ENCODE peak calls at places on chromosome 9, in six cellular contexts. S is sigmoid colon, I is transverse colon, N is adrenal gland, A is HCT116, E is A549. D is an unnamed sample.

GRCh38 chr9:100229561-100229960 is 123.2 kb downstream of the TEX10 start:
- DNase-seq in N (no peak), S (no peak), I (no peak), E (no peak), A (no peak), D (no peak)

GRCh38 chr9:115328677-115329076 is 210.7 kb upstream of the TNC start:
- DNase-seq in N (no peak), I (no peak), S (no peak), E (no peak), A (no peak), D (no peak)

GRCh38 chr9:22241024-22241423 is 205.6 kb upstream of the DMRTA1 start:
- DNase-seq in I (no peak), N (no peak), S (no peak), E (no peak), A (no peak), D (no peak)

GRCh38 chr9:22815246-22815645 is 368.6 kb downstream of the DMRTA1 start:
- DNase-seq in E (no peak), N (no peak), I (no peak), A (no peak), S (no peak), D (no peak)

GRCh38 chr9:19255112-19255511 is 24.6 kb downstream of the DENND4C start:
- DNase-seq in S (no peak), E (no peak), I (no peak), A (no peak), N (no peak), D (no peak)

GRCh38 chr9:75071530-75072122 is 16.3 kb downstream of the NMRK1 start:
- DNase-seq in A (peak), N (no peak), E (no peak), S (no peak), I (peak), D (peak)

GRCh38 chr9:120184266-120184665 is 395.7 kb downstream of the CDK5RAP2 start:
- DNase-seq in A (no peak), S (no peak), E (no peak), N (no peak), I (no peak), D (no peak)

GRCh38 chr9:121598167-121599000 is 53.0 kb upstream of the DAB2IP start:
- DNase-seq in S (peak), I (peak), A (peak), E (no peak), N (peak), D (peak)

GRCh38 chr9:123960366-123960765 is 30.4 kb upstream of the DENND1A start:
- DNase-seq in N (no peak), E (no peak), S (no peak), A (no peak), I (no peak), D (no peak)

GRCh38 chr9:74824654-74825053 is 63.1 kb downstream of the TRPM6 start:
- DNase-seq in N (peak), E (peak), I (peak), A (no peak), S (no peak), D (no peak)

GRCh38 chr9:75649060-75649459 is 241.4 kb upstream of the PCSK5 start:
- DNase-seq in I (no peak), N (no peak), A (no peak), E (no peak), S (no peak), D (no peak)

GRCh38 chr9:9102295-9102694 is 1302.7 kb upstream of the DMAC1 start:
- DNase-seq in S (no peak), E (no peak), N (no peak), I (no peak), A (no peak), D (no peak)

GRCh38 chr9:4305065-4305481 is 5.2 kb upstream of the GLIS3 start:
- DNase-seq in A (no peak), I (no peak), N (no peak), S (no peak), E (no peak), D (no peak)

GRCh38 chr9:137786511-137786920 is 91.1 kb upstream of the CACNA1B start:
- DNase-seq in S (peak), I (no peak), E (no peak), A (no peak), N (no peak), D (no peak)

GRCh38 chr9:13269589-13270452 is 9.7 kb downstream of the MPDZ start:
- DNase-seq in E (no peak), S (no peak), N (no peak), I (no peak), A (no peak), D (no peak)

GRCh38 chr9:134571326-134571871 is 70.2 kb upstream of the COL5A1 start:
- DNase-seq in S (peak), I (no peak), N (no peak), E (no peak), A (no peak), D (peak)

GRCh38 chr9:16725066-16725465 is 145.4 kb downstream of the BNC2 start:
- DNase-seq in I (no peak), N (no peak), S (no peak), A (no peak), E (no peak), D (no peak)

GRCh38 chr9:16726718-16727451 is 143.6 kb downstream of the BNC2 start:
- DNase-seq in S (peak), E (peak), I (peak), N (peak), A (no peak), D (no peak)

GRCh38 chr9:16727452-16728127 is 142.9 kb downstream of the BNC2 start:
- DNase-seq in E (no peak), N (no peak), I (no peak), S (no peak), A (no peak), D (no peak)

GRCh38 chr9:16728128-16728505 is 142.4 kb downstream of the BNC2 start:
- DNase-seq in E (no peak), S (no peak), I (no peak), N (no peak), A (no peak), D (no peak)

GRCh38 chr9:16726023-16726422 is 144.4 kb downstream of the BNC2 start:
- DNase-seq in S (no peak), E (peak), N (no peak), A (no peak), I (no peak), D (no peak)
- H3K4me3 ChIP-seq in S (peak), E (peak), N (no peak), A (no peak), I (peak), D (no peak)

DNA sequence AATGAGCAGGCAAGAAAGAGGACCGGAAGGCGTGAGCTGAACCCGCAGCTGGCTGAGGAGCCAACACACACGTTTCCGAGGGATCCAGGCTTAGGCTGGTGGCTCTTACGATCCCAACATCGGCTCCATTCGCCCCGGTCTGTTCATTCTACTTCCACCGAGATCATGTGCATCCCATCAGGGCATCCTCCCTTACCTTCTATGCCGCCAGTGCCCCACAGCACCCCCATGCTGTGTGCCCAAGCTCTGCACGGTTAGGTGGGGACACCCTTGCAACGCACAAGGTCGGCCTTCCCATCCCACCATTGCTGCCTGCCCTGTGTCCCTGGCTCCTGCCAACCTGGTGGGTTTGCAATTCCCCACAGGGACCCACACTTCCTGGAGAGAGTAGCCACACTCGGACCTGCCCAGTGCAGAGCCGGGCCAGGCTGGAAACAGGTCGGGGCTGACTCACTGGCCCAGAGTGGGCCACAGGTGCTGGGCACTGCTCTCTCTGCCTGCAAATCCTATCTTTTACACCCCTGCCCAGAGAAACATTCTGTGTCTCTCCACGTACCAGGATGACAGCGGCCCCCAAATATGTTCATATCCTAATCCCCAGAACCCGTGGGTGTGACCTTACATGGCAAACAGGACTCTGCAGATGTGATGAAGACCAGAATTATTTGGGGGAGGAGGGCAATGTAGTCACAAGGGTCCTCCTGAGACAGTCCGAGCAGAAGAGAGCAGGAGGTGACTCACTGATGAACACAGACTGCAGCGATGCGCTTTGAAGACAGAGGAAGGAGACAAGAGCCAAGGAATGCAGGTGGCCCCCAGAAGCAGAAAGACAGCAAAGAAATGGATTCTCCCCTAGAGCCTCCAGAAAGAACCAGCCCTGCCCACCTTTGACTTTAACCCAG is 182.2 kb downstream of the AUH start:
- DNase-seq in N (no peak), I (peak), S (no peak), E (no peak), A (no peak), D (no peak)
- TF ChIP-seq POLR2A in N (no peak), I (no peak), S (no peak), E (no peak), A (no peak), D (no peak)

GRCh38 chr9:112075009-112075378 is 100.1 kb downstream of the SUSD1 start:
- DNase-seq in N (no peak), I (no peak), S (no peak), A (no peak), E (no peak), D (no peak)
- TF ChIP-seq CTCF in N (peak), I (peak), S (no peak), A (no peak), E (no peak), D (no peak)

GRCh38 chr9:131539223-131539923 is 6.0 kb upstream of the PRRT1B start:
- DNase-seq in A (no peak), I (no peak), S (no peak), N (no peak), E (no peak), D (no peak)

GRCh38 chr9:131545786-131546335 is 538 bp downstream of the PRRT1B start:
- DNase-seq in S (no peak), E (no peak), A (no peak), N (no peak), I (no peak), D (no peak)

GRCh38 chr9:131546336-131547084 is 1.2 kb downstream of the PRRT1B start:
- DNase-seq in I (no peak), A (no peak), N (no peak), E (no peak), S (no peak), D (no peak)

GRCh38 chr9:131543141-131543540 is 2.2 kb upstream of the PRRT1B start:
- DNase-seq in N (no peak), I (no peak), S (no peak), E (no peak), A (no peak), D (no peak)

GRCh38 chr9:131545003-131545785 is at the start of gene PRRT1B:
- DNase-seq in S (no peak), I (peak), E (peak), A (no peak), N (no peak), D (no peak)
- H3K4me3 ChIP-seq in S (peak), I (peak), E (peak), A (peak), N (no peak), D (no peak)

GRCh38 chr9:37001461-37001860 is 32.6 kb downstream of the PAX5 start:
- DNase-seq in A (no peak), I (no peak), S (no peak), E (no peak), N (no peak), D (no peak)

GRCh38 chr9:36999728-37000333 is 34.2 kb downstream of the PAX5 start:
- DNase-seq in S (no peak), I (no peak), E (no peak), N (no peak), A (no peak), D (no peak)

GRCh38 chr9:37002036-37002412 is 32.0 kb downstream of the PAX5 start:
- DNase-seq in E (no peak), N (no peak), S (no peak), A (no peak), I (no peak), D (no peak)

GRCh38 chr9:37004424-37004935 is 29.6 kb downstream of the PAX5 start:
- DNase-seq in E (no peak), N (no peak), I (no peak), S (no peak), A (no peak), D (no peak)

DNA sequence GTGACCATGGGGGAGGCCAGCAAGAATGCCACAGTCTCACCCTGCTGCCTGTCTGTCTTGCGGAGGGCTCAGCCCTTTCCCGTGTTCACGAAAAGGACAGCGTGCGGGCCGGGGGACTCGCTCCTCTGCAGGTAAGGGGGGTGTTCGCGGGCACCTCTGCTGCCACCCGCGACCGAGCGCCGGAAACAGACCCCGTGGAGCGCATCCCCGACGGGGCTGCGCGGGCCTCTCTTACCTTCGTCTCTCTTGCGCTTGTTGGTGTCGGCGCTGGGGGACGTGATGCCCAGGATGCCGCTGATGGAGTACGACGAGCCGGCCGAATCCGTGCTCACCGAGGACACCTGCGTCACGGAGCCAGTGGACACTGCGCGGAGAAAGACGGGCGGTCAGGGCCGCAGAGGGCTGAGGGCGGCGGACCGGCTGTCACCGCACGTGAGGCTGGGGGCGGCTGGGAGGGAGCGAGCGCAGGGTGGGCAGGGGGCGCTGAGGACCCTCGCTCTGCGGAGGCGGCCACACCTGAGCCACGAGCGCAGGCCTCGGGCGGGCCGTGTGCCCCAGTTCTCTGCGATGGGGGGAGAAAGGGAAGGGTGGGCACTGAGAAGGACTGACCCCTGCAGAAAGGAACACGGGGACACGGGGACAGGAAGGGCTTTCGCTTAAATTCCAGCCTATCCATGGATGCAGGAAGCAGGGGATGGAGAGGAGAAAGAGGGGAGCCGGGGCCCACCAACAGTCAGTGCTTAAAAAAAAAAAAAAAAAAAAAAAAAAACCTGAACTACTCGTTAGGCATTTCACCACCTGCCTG is 31.5 kb downstream of the PAX5 start:
- DNase-seq in N (no peak), A (no peak), E (no peak), S (no peak), I (no peak), D (no peak)
- TF ChIP-seq POLR2A in N (no peak), A (no peak), E (no peak), S (no peak), I (no peak), D (no peak)

DNA sequence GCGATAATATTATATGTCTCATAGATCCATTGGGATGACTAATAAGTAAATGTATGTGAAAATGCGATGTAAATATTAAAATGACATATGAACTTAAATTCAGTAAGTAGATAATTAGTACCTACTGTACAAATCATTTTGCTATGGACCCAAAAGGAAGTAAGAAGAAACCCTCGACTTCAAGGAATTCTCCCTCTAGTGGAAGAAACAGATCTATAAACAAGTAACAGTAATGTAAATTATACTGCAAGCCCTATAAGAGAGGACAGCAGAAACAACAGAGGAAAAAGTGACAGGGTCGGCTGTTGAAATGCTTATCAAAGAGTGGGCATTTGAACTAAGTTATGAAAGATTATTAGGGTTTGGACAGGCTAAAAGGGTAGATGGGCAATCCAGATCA is 320.3 kb downstream of the DMAC1 start:
- DNase-seq in S (no peak), N (no peak), I (no peak), E (peak), A (no peak), D (no peak)
- TF ChIP-seq CTCF in S (no peak), N (no peak), I (no peak), E (no peak), A (no peak), D (no peak)

GRCh38 chr9:109110326-109111014 is 9.3 kb downstream of the TMEM245 start:
- DNase-seq in S (no peak), A (peak), E (peak), N (no peak), I (no peak), D (no peak)
- H3K4me3 ChIP-seq in S (no peak), A (peak), E (peak), N (no peak), I (no peak), D (no peak)

D was measured in Peyer's patch.